ENCODE peak calls at places on chromosomes 4 and X, in ten cellular contexts. M is esophagus squamous epithelium; C is CD8-positive, alpha-beta T cell; Q is A673; Z is mesenchymal stem cell; L is transverse colon; J is suprapubic skin; I is left ventricle myocardium inferior; W is tibial nerve; N is testis. S is an unnamed sample.

GRCh38 chr4:171650543-171650942 is 162.7 kb upstream of the GALNTL6 start:
- DNase-seq in J (no peak), Z (no peak), Q (no peak), I (no peak), N (no peak), C (no peak), M (no peak), L (no peak), W (no peak), S (no peak)

GRCh38 chr4:165133150-165133549 is 20.5 kb upstream of the TMEM192 start:
- DNase-seq in L (no peak), J (no peak), W (no peak), M (no peak), Z (no peak), I (no peak), N (no peak), C (no peak), Q (no peak), S (no peak)

GRCh38 chr4:136562842-136563241 is 969.5 kb downstream of the PCDH18 start:
- DNase-seq in I (no peak), M (no peak), N (no peak), Q (peak), Z (peak), W (no peak), C (no peak), L (no peak), J (no peak), S (no peak)

GRCh38 chrX:150155396-150156048 is 207.6 kb upstream of the MAMLD1 start:
- DNase-seq in C (no peak), Z (peak), N (no peak), Q (no peak), L (peak), I (peak), M (no peak), W (no peak), J (no peak), S (no peak)

GRCh38 chrX:110167952-110168451 is 149.9 kb downstream of the AMMECR1 start:
- DNase-seq in L (peak), C (peak), N (peak), W (no peak), Q (peak), Z (peak), M (no peak), I (no peak), J (no peak), S (no peak)

GRCh38 chrX:68684291-68684918 is 36.9 kb downstream of the STARD8 start:
- DNase-seq in I (peak), L (peak), N (no peak), M (no peak), W (no peak), Z (peak), C (no peak), J (no peak), Q (no peak), S (no peak)

GRCh38 chr4:86664959-86665358 is 70.8 kb downstream of the PTPN13 start:
- DNase-seq in Q (no peak), J (no peak), N (no peak), L (no peak), I (no peak), C (no peak), M (no peak), W (no peak), Z (peak), S (no peak)

GRCh38 chr4:139454646-139455045 is 725 bp downstream of the RAB33B start:
- DNase-seq in C (no peak), W (no peak), M (no peak), Q (no peak), L (no peak), N (no peak), Z (no peak), I (no peak), J (no peak), S (no peak)

GRCh38 chrX:134171661-134172587 is 65.1 kb upstream of the CCDC160 start:
- DNase-seq in Q (peak), N (peak), C (peak), M (no peak), J (no peak), W (peak), I (peak), Z (peak), L (no peak), S (no peak)

GRCh38 chr4:71187399-71188196 is 151.2 kb upstream of the SLC4A4 start:
- DNase-seq in J (no peak), W (no peak), C (peak), M (no peak), N (peak), Z (peak), I (peak), L (peak), Q (peak), S (no peak)

GRCh38 chr4:70749313-70749712 is 27.5 kb downstream of the RUFY3 start:
- DNase-seq in W (no peak), J (no peak), N (no peak), M (no peak), I (no peak), L (no peak), Z (no peak), Q (no peak), C (no peak), S (no peak)

GRCh38 chr4:184074989-184075388 is 142.7 kb downstream of the ENPP6 start:
- DNase-seq in L (no peak), Q (no peak), N (no peak), W (no peak), M (no peak), Z (no peak), I (no peak), J (no peak), C (no peak), S (no peak)

GRCh38 chr4:9600246-9600645 is 156.0 kb downstream of the DEFB131A start:
- DNase-seq in N (no peak), L (no peak), Z (no peak), W (no peak), M (no peak), C (no peak), J (no peak), Q (no peak), I (no peak), S (no peak)

GRCh38 chrX:154727418-154728323 is 23.2 kb downstream of the GAB3 start:
- DNase-seq in I (peak), W (peak), N (peak), C (no peak), J (peak), Q (no peak), M (no peak), L (peak), Z (peak), S (no peak)

GRCh38 chr4:168505996-168506395 is 9.1 kb downstream of the PALLD start:
- DNase-seq in Z (no peak), M (no peak), I (no peak), C (no peak), N (no peak), W (no peak), J (no peak), Q (no peak), L (no peak), S (no peak)

GRCh38 chr4:67721770-67722597 is 21.0 kb upstream of the UBA6 start:
- DNase-seq in I (no peak), W (no peak), C (no peak), N (no peak), M (no peak), L (no peak), Z (peak), Q (no peak), J (no peak), S (no peak)

GRCh38 chrX:65667503-65668355 is at the start of gene MSN:
- DNase-seq in I (peak), M (no peak), C (peak), N (peak), J (peak), W (peak), Z (peak), Q (peak), L (peak), S (no peak)

GRCh38 chr4:83083925-83084475 is 30.5 kb downstream of the PLAC8 start:
- DNase-seq in Q (no peak), W (no peak), Z (no peak), J (no peak), M (no peak), L (peak), N (no peak), I (no peak), C (peak), S (no peak)

GRCh38 chrX:145792281-145792680 is 25.3 kb upstream of the SLITRK2 start:
- DNase-seq in M (no peak), N (no peak), I (no peak), L (no peak), W (no peak), Q (no peak), Z (no peak), J (no peak), C (no peak), S (no peak)

GRCh38 chr4:146577111-146577510 is 55.4 kb upstream of the SLC10A7 start:
- DNase-seq in L (no peak), Q (peak), Z (no peak), N (no peak), W (no peak), I (no peak), C (no peak), M (no peak), J (no peak), S (no peak)

GRCh38 chr4:27861381-27861787 is 1000.7 kb downstream of the STIM2 start:
- DNase-seq in C (no peak), M (no peak), L (no peak), I (no peak), J (no peak), Q (peak), Z (peak), N (peak), W (no peak), S (no peak)

GRCh38 chrX:38347136-38347535 is 5.3 kb upstream of the OTC start:
- DNase-seq in W (peak), Q (no peak), N (no peak), M (no peak), L (no peak), J (no peak), I (no peak), Z (peak), C (no peak), S (no peak)

GRCh38 chrX:144531877-144532276 is 648.0 kb downstream of the UBE2NL start:
- DNase-seq in L (no peak), N (no peak), Q (no peak), Z (no peak), W (no peak), J (no peak), C (no peak), M (no peak), I (no peak), S (no peak)

GRCh38 chr4:101885574-101885973 is 95.0 kb downstream of the BANK1 start:
- DNase-seq in L (no peak), I (no peak), M (no peak), W (no peak), Z (no peak), C (no peak), N (no peak), J (no peak), Q (no peak), S (no peak)

GRCh38 chr4:10032625-10033024 is 11.3 kb upstream of the SLC2A9 start:
- DNase-seq in I (no peak), Q (no peak), M (no peak), C (no peak), Z (no peak), J (peak), L (no peak), W (no peak), N (no peak), S (no peak)

GRCh38 chrX:26442340-26442739 is 226.4 kb downstream of the MAGEB5 start:
- DNase-seq in Q (no peak), W (peak), N (peak), L (no peak), I (no peak), J (no peak), C (no peak), M (no peak), Z (no peak), S (no peak)

GRCh38 chrX:99033226-99033901 is 1376.7 kb downstream of the PCDH19 start:
- DNase-seq in J (no peak), I (no peak), N (no peak), L (no peak), Z (no peak), Q (no peak), M (no peak), W (no peak), C (no peak), S (no peak)

GRCh38 chrX:111585337-111585736 is 73.9 kb downstream of the SERTM2 start:
- DNase-seq in Z (no peak), J (no peak), I (no peak), W (no peak), C (no peak), N (no peak), M (no peak), Q (no peak), L (no peak), S (no peak)

GRCh38 chr4:109690690-109691410 is 12.4 kb downstream of the CASP6 start:
- DNase-seq in Q (no peak), C (no peak), I (no peak), N (no peak), J (no peak), L (no peak), W (no peak), Z (no peak), M (no peak), S (no peak)

GRCh38 chr4:26736621-26737020 is 124.0 kb upstream of the STIM2 start:
- DNase-seq in Z (peak), N (no peak), M (no peak), C (no peak), L (no peak), W (no peak), I (no peak), J (no peak), Q (no peak), S (no peak)

GRCh38 chr4:51868449-51868847 is 25.5 kb downstream of the DCUN1D4 start:
- DNase-seq in Z (no peak), W (no peak), I (no peak), J (no peak), M (no peak), L (no peak), N (no peak), C (no peak), Q (no peak), S (no peak)

GRCh38 chr4:112819729-112820128 is 182.8 kb downstream of the LARP7 start:
- DNase-seq in C (no peak), L (no peak), W (no peak), N (no peak), J (no peak), I (no peak), M (no peak), Z (no peak), Q (no peak), S (no peak)
- H3K4me3 ChIP-seq in C (no peak), L (no peak), W (no peak), N (no peak), J (no peak), I (no peak), M (no peak), Z (no peak), Q (no peak), S (no peak)

GRCh38 chr4:41509411-41510008 is 28.4 kb upstream of the LIMCH1 start:
- DNase-seq in Q (peak), I (peak), L (no peak), C (no peak), M (no peak), Z (no peak), W (no peak), N (no peak), J (no peak), S (no peak)

GRCh38 chr4:41507292-41507933 is 30.5 kb upstream of the LIMCH1 start:
- DNase-seq in M (no peak), W (no peak), L (no peak), N (no peak), Z (no peak), J (no peak), Q (no peak), I (no peak), C (no peak), S (no peak)

GRCh38 chr4:41504167-41504566 is 33.8 kb upstream of the LIMCH1 start:
- DNase-seq in N (no peak), Z (no peak), W (no peak), C (no peak), M (no peak), Q (no peak), I (no peak), J (no peak), L (no peak), S (no peak)

GRCh38 chr4:41506071-41506470 is 31.9 kb upstream of the LIMCH1 start:
- DNase-seq in J (no peak), M (no peak), C (no peak), I (no peak), Z (peak), L (no peak), W (no peak), N (no peak), Q (no peak), S (no peak)

DNA sequence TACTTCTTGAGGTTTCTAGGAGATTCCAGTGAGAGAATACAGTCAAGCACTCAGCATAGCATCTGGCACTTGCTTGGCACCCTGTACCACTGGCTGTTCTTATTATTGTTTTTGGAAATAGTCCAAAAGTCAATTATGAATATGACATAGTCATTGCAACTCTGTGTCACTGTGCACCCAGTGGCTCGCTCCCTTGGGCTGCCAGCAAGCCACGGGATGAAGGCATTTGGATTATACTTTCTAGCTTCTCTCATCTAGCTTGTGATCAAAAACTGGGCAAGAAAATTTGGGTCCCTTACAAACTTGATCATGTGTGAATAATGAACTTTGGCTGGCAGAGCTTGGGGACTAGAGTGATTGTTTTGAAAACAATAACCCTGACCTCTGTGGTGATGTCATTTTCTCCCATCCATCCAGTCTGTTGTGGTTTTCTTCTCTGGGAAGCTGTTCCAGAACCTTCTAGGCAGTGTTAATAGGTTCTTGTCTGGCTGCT is 32.8 kb upstream of the LIMCH1 start:
- DNase-seq in L (no peak), C (no peak), I (no peak), W (no peak), N (no peak), J (no peak), M (no peak), Z (peak), Q (no peak), S (no peak)
- H3K27ac ChIP-seq in L (no peak), C (no peak), I (peak), W (no peak), N (no peak), J (no peak), M (no peak), Z (no peak), Q (no peak), S (no peak)

GRCh38 chrX:54180403-54180802 is 2.7 kb downstream of the FAM120C start:
- DNase-seq in J (no peak), Z (peak), M (no peak), I (no peak), C (no peak), W (no peak), N (no peak), L (no peak), Q (no peak), S (no peak)
- H3K4me3 ChIP-seq in J (no peak), Z (no peak), M (no peak), I (peak), C (no peak), W (no peak), N (no peak), L (no peak), Q (peak), S (peak)

GRCh38 chr4:138182838-138183426 is 59.2 kb downstream of the SLC7A11 start:
- DNase-seq in L (no peak), I (no peak), C (no peak), N (peak), Z (peak), W (peak), J (no peak), Q (peak), M (no peak), S (no peak)
- H3K27ac ChIP-seq in L (no peak), I (no peak), C (no peak), N (no peak), Z (no peak), W (no peak), J (no peak), Q (no peak), M (no peak), S (no peak)

GRCh38 chr4:185532327-185532726 is 3.0 kb downstream of the PDLIM3 start:
- DNase-seq in C (no peak), J (no peak), I (no peak), W (no peak), Z (no peak), L (no peak), M (no peak), Q (no peak), N (no peak), S (no peak)

GRCh38 chr4:185534534-185534849 is 815 bp downstream of the PDLIM3 start:
- DNase-seq in J (no peak), M (no peak), L (no peak), C (no peak), Z (no peak), Q (no peak), I (no peak), W (no peak), N (no peak), S (no peak)

GRCh38 chr4:185532795-185533324 is 2.4 kb downstream of the PDLIM3 start:
- DNase-seq in J (no peak), C (no peak), I (no peak), Z (no peak), W (no peak), M (no peak), Q (no peak), L (no peak), N (no peak), S (no peak)

GRCh38 chr4:185535818-185536729 is 767 bp upstream of the PDLIM3 start:
- DNase-seq in I (peak), W (no peak), Q (no peak), J (no peak), N (peak), Z (peak), M (no peak), L (peak), C (no peak), S (no peak)

DNA sequence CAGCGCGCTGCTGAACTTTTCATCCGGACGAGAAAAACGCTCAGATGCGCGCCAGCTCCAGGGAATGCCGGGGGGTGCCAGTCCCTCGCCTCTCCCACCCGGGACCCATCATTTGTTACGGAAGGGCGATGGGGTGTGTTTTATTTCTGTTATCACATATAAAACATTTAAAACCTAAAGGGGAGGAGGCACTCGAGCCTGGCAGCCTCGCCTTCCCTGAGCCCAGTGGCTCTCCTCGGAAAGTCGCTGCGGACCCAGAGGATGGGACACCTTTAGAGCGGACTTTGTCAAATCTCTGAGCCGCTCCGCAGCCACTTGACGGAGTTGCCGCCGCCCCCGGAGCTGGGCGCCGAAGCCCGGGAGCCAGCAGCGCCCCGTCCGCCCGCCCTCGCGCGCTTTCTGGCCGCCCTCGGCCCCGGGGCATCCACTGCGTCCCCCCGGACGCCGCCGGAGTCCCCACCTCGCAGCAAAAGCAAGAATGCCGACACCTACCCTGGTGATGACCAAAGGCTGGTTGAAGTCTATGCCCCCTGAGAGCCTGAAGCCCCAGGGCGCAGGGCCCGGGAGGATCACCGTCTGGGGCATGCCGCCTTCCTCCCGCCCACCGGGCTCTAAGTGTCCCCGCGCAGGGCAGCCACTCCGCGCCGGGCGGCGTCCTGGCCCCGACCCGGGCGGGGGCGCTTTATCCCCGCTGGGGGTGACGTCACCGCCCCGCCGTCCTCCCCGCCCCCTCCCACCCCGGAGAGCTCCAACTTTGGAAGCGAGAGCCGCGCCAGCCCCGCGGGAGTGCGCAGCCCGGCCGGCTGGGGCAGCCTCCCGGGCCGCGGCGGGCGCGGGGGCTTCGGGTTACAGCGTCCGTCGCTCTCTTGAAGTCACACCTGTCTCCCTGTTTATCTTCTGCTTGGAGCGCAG is at the start of gene PDLIM3:
- DNase-seq in W (no peak), N (peak), C (no peak), Z (peak), L (peak), Q (no peak), M (no peak), I (peak), J (peak), S (no peak)
- H3K4me3 ChIP-seq in W (peak), N (peak), C (no peak), Z (peak), L (peak), Q (peak), M (peak), I (peak), J (peak), S (peak)

GRCh38 chr4:117783716-117784115 is 250.6 kb upstream of the NDST3 start:
- DNase-seq in Q (no peak), J (no peak), C (no peak), M (no peak), N (no peak), L (no peak), I (no peak), Z (peak), W (no peak), S (no peak)
- H3K27ac ChIP-seq in Q (no peak), J (no peak), C (no peak), M (no peak), N (no peak), L (no peak), I (no peak), Z (no peak), W (peak), S (no peak)